ENCODE peak calls at places on chromosomes 3 and 15, in ten cellular contexts. C is bronchial epithelial cell; O is iPS-NIHi11; B is stimulated activated CD4-positive, alpha-beta T cell treated with anti-CD3 and anti-CD28 coated beads, Interleukin-2, amount 100 ng/mL, for 48 hours; T is GM20000; A is psoas muscle; V is glutamatergic neuron; G is astrocyte of the spinal cord; D is ELR; F is NCI-H1417 treated with DMSO at 0.1 percent for 48 hours. Q is an unnamed sample.

GRCh38 chr3:49855662-49856061 is 702 bp downstream of the TRAIP start:
- DNase-seq in V (no peak), C (no peak), A (no peak), O (no peak), F (no peak), G (no peak), B (no peak), T (no peak), D (no peak), Q (no peak)

GRCh38 chr3:11306815-11307589 is 34.8 kb downstream of the ATG7 start:
- DNase-seq in B (peak; percentile 12), A (no peak), G (peak; percentile 37), F (no peak), T (no peak), O (no peak), V (no peak), D (peak; percentile 20), C (no peak), Q (peak; percentile 77)

GRCh38 chr3:127747751-127748521 is 74.4 kb downstream of the MGLL start:
- DNase-seq in B (no peak), A (peak; percentile 86), D (peak; percentile 96), O (no peak), C (peak; percentile 86), V (no peak), G (peak; percentile 92), F (no peak), T (no peak), Q (peak; percentile 100)

GRCh38 chr3:60079076-60079475 is 1029.3 kb upstream of the CFAP20DC start:
- DNase-seq in G (no peak), C (no peak), O (peak; percentile 36), F (no peak), A (no peak), B (no peak), T (peak; percentile 9), V (no peak), D (no peak), Q (no peak)

GRCh38 chr3:5032844-5033243 is 53.6 kb downstream of the BHLHE40 start:
- DNase-seq in G (no peak), A (no peak), D (no peak), B (no peak), O (no peak), V (no peak), F (no peak), C (no peak), T (no peak), Q (no peak)

GRCh38 chr3:183734750-183735284 is 37.2 kb downstream of the YEATS2 start:
- DNase-seq in O (no peak), B (no peak), V (no peak), F (no peak), T (no peak), A (no peak), C (no peak), G (no peak), D (no peak), Q (no peak)

GRCh38 chr15:51731549-51732267 is 5.7 kb downstream of the LYSMD2 start:
- DNase-seq in F (no peak), D (peak; percentile 37), C (peak; percentile 39), O (no peak), V (no peak), T (peak; percentile 77), A (no peak), G (peak; percentile 45), B (no peak), Q (no peak)

GRCh38 chr15:81274932-81275341 is 49.0 kb downstream of the STARD5 start:
- DNase-seq in T (peak; percentile 77), O (peak; percentile 81), V (peak; percentile 85), A (peak; percentile 68), G (peak; percentile 76), D (peak; percentile 74), C (peak; percentile 58), B (peak; percentile 67), F (peak; percentile 31), Q (peak; percentile 83)

GRCh38 chr3:71389911-71390573 is 193.5 kb downstream of the FOXP1 start:
- DNase-seq in O (no peak), F (no peak), T (no peak), V (no peak), D (no peak), G (peak; percentile 91), B (no peak), A (peak; percentile 18), C (peak; percentile 44), Q (peak; percentile 78)

GRCh38 chr3:108099203-108099602 is 8.4 kb upstream of the CD47 start:
- DNase-seq in G (no peak), A (no peak), D (peak; percentile 62), C (no peak), F (no peak), O (no peak), B (no peak), V (no peak), T (peak; percentile 37), Q (peak; percentile 55)

GRCh38 chr15:58574612-58575011 is 142.8 kb downstream of the LIPC start:
- DNase-seq in B (no peak), A (no peak), T (no peak), G (no peak), D (no peak), O (no peak), F (no peak), C (no peak), V (no peak), Q (no peak)

GRCh38 chr3:119697394-119697793 is 5.4 kb upstream of the CFAP91 start:
- DNase-seq in A (no peak), D (no peak), T (no peak), V (no peak), F (no peak), C (no peak), B (no peak), O (no peak), G (no peak), Q (no peak)

GRCh38 chr3:185824467-185825378 is at the start of gene IGF2BP2:
- DNase-seq in T (peak; percentile 87), V (peak; percentile 89), A (peak; percentile 54), B (peak; percentile 39), O (peak; percentile 84), D (peak; percentile 87), F (no peak), G (peak; percentile 90), C (peak; percentile 56), Q (peak; percentile 82)

GRCh38 chr3:124586126-124587052 is 143.9 kb upstream of the UMPS start:
- DNase-seq in V (peak; percentile 23), B (no peak), G (no peak), C (no peak), A (no peak), D (no peak), F (no peak), O (peak; percentile 31), T (no peak), Q (no peak)

GRCh38 chr15:91867581-91868026 is 14.1 kb downstream of the SLCO3A1 start:
- DNase-seq in A (peak; percentile 75), G (peak; percentile 89), B (no peak), O (peak; percentile 47), D (peak; percentile 53), C (peak; percentile 96), T (no peak), F (no peak), V (no peak), Q (no peak)

Q was measured in LHCN-M2.